ENCODE peak calls at places on chromosomes 1 and 21, in seven cellular contexts. D, J, M, G, R, F and H are unnamed samples.

GRCh38 chr1:185864889-185865288 is 130.7 kb downstream of the HMCN1 start:
- DNase-seq in D (no peak), J (no peak), M (no peak), G (no peak), R (peak; percentile 90), F (no peak), H (no peak)

GRCh38 chr1:25456502-25456901 is 25.8 kb downstream of the MACO1 start:
- DNase-seq in D (no peak), J (no peak), M (no peak), G (peak; percentile 18), R (no peak), F (no peak), H (peak; percentile 66)

GRCh38 chr1:36625959-36626337 is 143.2 kb upstream of the CSF3R start:
- DNase-seq in D (peak; percentile 56), J (no peak), M (no peak), G (no peak), R (no peak), F (no peak), H (no peak)

GRCh38 chr21:42059721-42060120 is 11.4 kb upstream of the UMODL1 start:
- DNase-seq in D (no peak), J (no peak), M (no peak), G (no peak), R (no peak), F (no peak), H (no peak)

GRCh38 chr1:24609949-24610517 is 33.1 kb upstream of the SRRM1 start:
- DNase-seq in D (no peak), J (no peak), M (no peak), G (no peak), R (no peak), F (no peak), H (no peak)

GRCh38 chr1:10196991-10197390 is 13.4 kb upstream of the KIF1B start:
- DNase-seq in D (peak; percentile 70), J (no peak), M (no peak), G (no peak), R (peak; percentile 17), F (no peak), H (no peak)

GRCh38 chr1:192929606-192930005 is 120.8 kb downstream of the RGS2 start:
- DNase-seq in D (no peak), J (no peak), M (no peak), G (no peak), R (no peak), F (no peak), H (peak; percentile 31)

GRCh38 chr1:119160851-119161250 is 20.4 kb upstream of the WARS2 start:
- DNase-seq in D (no peak), J (no peak), M (no peak), G (no peak), R (no peak), F (no peak), H (no peak)

GRCh38 chr1:156012051-156012817 is 8.5 kb downstream of the SSR2 start:
- DNase-seq in D (no peak), J (no peak), M (no peak), G (no peak), R (no peak), F (no peak), H (no peak)

GRCh38 chr1:228104526-228105251 is 1.6 kb upstream of the C1orf35 start:
- DNase-seq in D (no peak), J (no peak), M (no peak), G (no peak), R (no peak), F (peak; percentile 30), H (no peak)

GRCh38 chr1:109639841-109640184 is 16.1 kb upstream of the GSTM4 start:
- DNase-seq in D (no peak), J (no peak), M (no peak), G (no peak), R (no peak), F (no peak), H (peak; percentile 0)

GRCh38 chr1:113868387-113869083 is 3.0 kb downstream of the PTPN22 start:
- DNase-seq in D (no peak), J (no peak), M (no peak), G (no peak), R (peak; percentile 87), F (no peak), H (no peak)

GRCh38 chr21:35644523-35644922 is 415.8 kb downstream of the SETD4 start:
- DNase-seq in D (no peak), J (no peak), M (no peak), G (no peak), R (no peak), F (no peak), H (no peak)

GRCh38 chr1:30816211-30817082 is 58.9 kb upstream of the LAPTM5 start:
- DNase-seq in D (no peak), J (peak; percentile 36), M (no peak), G (no peak), R (peak; percentile 94), F (peak; percentile 54), H (no peak)

GRCh38 chr1:115432061-115432460 is 94.0 kb upstream of the NGF start:
- DNase-seq in D (no peak), J (no peak), M (no peak), G (no peak), R (no peak), F (peak; percentile 42), H (no peak)

GRCh38 chr1:161021168-161021958 is 411 bp upstream of the F11R start:
- DNase-seq in D (no peak), J (peak; percentile 99), M (peak; percentile 78), G (peak; percentile 93), R (peak; percentile 65), F (peak; percentile 77), H (peak; percentile 90)

GRCh38 chr1:191695865-191696264 is 462.4 kb upstream of the RGS18 start:
- DNase-seq in D (no peak), J (no peak), M (no peak), G (no peak), R (peak; percentile 25), F (no peak), H (no peak)

GRCh38 chr1:3474421-3474820 is 20.0 kb downstream of the ARHGEF16 start:
- DNase-seq in D (no peak), J (no peak), M (no peak), G (no peak), R (no peak), F (no peak), H (no peak)